ENCODE peak calls at places on chromosome 16, in nine cellular contexts. A is lung; H is astrocyte of the spinal cord; U is CD8-positive, alpha-beta T cell; Q is AG10803; Y is ovary; E is heart left ventricle; T is prostate gland; Z is SK-N-SH. B is an unnamed sample.

GRCh38 chr16:48525201-48526057 is 84.6 kb downstream of the N4BP1 start:
- DNase-seq in A (no peak), H (no peak), U (no peak), Q (no peak), Y (no peak), E (no peak), T (no peak), Z (no peak), B (no peak)

GRCh38 chr16:13392341-13392740 is 490.9 kb downstream of the SHISA9 start:
- DNase-seq in A (no peak), H (no peak), U (no peak), Q (no peak), Y (no peak), E (no peak), T (no peak), Z (no peak), B (no peak)

GRCh38 chr16:1534021-1535020 is 855 bp downstream of the TMEM204 start:
- DNase-seq in A (no peak), H (peak; percentile 4), U (peak; percentile 22), Q (peak; percentile 29), Y (peak; percentile 65), E (no peak), T (no peak), Z (no peak), B (no peak)

GRCh38 chr16:49049191-49049590 is 232.4 kb downstream of the CBLN1 start:
- DNase-seq in A (no peak), H (no peak), U (no peak), Q (no peak), Y (no peak), E (no peak), T (no peak), Z (no peak), B (no peak)

GRCh38 chr16:75203667-75204409 is 3.1 kb downstream of the CTRB2 start:
- DNase-seq in A (no peak), H (no peak), U (no peak), Q (no peak), Y (peak; percentile 21), E (no peak), T (no peak), Z (no peak), B (no peak)

GRCh38 chr16:1102921-1103648 is 7.0 kb upstream of the C1QTNF8 start:
- DNase-seq in A (peak; percentile 43), H (no peak), U (peak; percentile 66), Q (peak; percentile 12), Y (peak; percentile 80), E (no peak), T (peak; percentile 32), Z (peak; percentile 93), B (no peak)

GRCh38 chr16:19748389-19749110 is 30.5 kb downstream of the IQCK start:
- DNase-seq in A (no peak), H (no peak), U (no peak), Q (no peak), Y (no peak), E (no peak), T (no peak), Z (peak; percentile 50), B (no peak)

GRCh38 chr16:16092925-16093624 is 130.2 kb downstream of the ABCC6 start:
- DNase-seq in A (peak; percentile 32), H (peak; percentile 29), U (no peak), Q (peak; percentile 27), Y (peak; percentile 75), E (no peak), T (no peak), Z (no peak), B (no peak)

GRCh38 chr16:51155901-51156810 is 5.1 kb upstream of the SALL1 start:
- DNase-seq in A (no peak), H (peak; percentile 74), U (no peak), Q (peak; percentile 67), Y (peak; percentile 47), E (no peak), T (no peak), Z (peak; percentile 28), B (no peak)

GRCh38 chr16:20175358-20175757 is 101.7 kb upstream of the GPR139 start:
- DNase-seq in A (no peak), H (no peak), U (no peak), Q (no peak), Y (no peak), E (no peak), T (no peak), Z (no peak), B (no peak)

GRCh38 chr16:10738231-10739077 is 5.2 kb upstream of the NUBP1 start:
- DNase-seq in A (peak; percentile 49), H (peak; percentile 73), U (no peak), Q (peak; percentile 68), Y (peak; percentile 48), E (peak; percentile 95), T (no peak), Z (no peak), B (peak; percentile 69)

GRCh38 chr16:24309222-24309905 is 53.2 kb downstream of the CACNG3 start:
- DNase-seq in A (no peak), H (peak; percentile 10), U (no peak), Q (peak; percentile 0), Y (no peak), E (no peak), T (no peak), Z (no peak), B (no peak)

GRCh38 chr16:49216593-49216992 is 65.0 kb downstream of the CBLN1 start:
- DNase-seq in A (no peak), H (no peak), U (no peak), Q (no peak), Y (no peak), E (no peak), T (no peak), Z (no peak), B (no peak)

GRCh38 chr16:84277244-84277823 is 17.3 kb upstream of the WFDC1 start:
- DNase-seq in A (peak; percentile 68), H (peak; percentile 44), U (peak; percentile 75), Q (peak; percentile 36), Y (peak; percentile 85), E (peak; percentile 60), T (peak; percentile 67), Z (peak; percentile 79), B (no peak)

GRCh38 chr16:54403580-54403979 is 117.0 kb upstream of the IRX3 start:
- DNase-seq in A (no peak), H (no peak), U (no peak), Q (no peak), Y (no peak), E (no peak), T (no peak), Z (no peak), B (no peak)

GRCh38 chr16:57619606-57620315 is 8.7 kb upstream of the ADGRG1 start:
- DNase-seq in A (no peak), H (no peak), U (no peak), Q (no peak), Y (peak; percentile 21), E (no peak), T (peak; percentile 92), Z (no peak), B (no peak)

GRCh38 chr16:86491643-86492030 is 18.7 kb upstream of the FOXF1 start:
- DNase-seq in A (no peak), H (no peak), U (no peak), Q (no peak), Y (no peak), E (no peak), T (no peak), Z (no peak), B (no peak)

GRCh38 chr16:75106351-75107274 is 10.0 kb downstream of the LDHD start:
- DNase-seq in A (no peak), H (no peak), U (no peak), Q (no peak), Y (peak; percentile 30), E (no peak), T (no peak), Z (no peak), B (no peak)

GRCh38 chr16:86854058-86854621 is 275.8 kb downstream of the FOXL1 start:
- DNase-seq in A (no peak), H (peak; percentile 73), U (no peak), Q (peak; percentile 97), Y (no peak), E (no peak), T (no peak), Z (no peak), B (no peak)

DNA sequence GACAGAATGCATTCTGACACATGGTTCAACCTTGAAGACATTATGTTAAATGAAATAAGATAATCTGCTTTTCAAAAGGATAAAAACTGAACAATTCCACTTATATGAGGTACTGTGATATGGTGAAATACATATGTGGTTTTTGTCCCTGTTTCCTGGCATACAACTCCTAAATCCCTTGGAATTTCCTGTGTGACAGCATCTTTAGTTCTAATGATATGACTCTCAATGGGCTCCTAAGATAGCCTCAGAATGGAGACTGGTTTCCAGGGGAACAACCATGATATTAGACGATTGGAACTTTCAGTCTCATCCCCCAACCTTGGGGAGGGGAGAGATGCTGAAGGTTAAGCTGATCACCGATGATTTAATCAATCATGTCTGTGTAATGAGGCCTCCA is 37.7 kb upstream of the PHLPP2 start:
- DNase-seq in A (no peak), H (no peak), U (no peak), Q (peak; percentile 78), Y (no peak), E (no peak), T (no peak), Z (no peak), B (no peak)
- TF ChIP-seq CTCF in A (no peak), H (no peak), U (no peak), Q (no peak), Y (no peak), E (no peak), T (no peak), Z (no peak), B (no peak)

GRCh38 chr16:66580605-66581209 is 1.4 kb downstream of the CMTM2 start:
- DNase-seq in A (no peak), H (peak; percentile 78), U (no peak), Q (peak; percentile 73), Y (no peak), E (no peak), T (no peak), Z (no peak), B (no peak)
- TF ChIP-seq CTCF in A (no peak), H (peak; percentile 36), U (no peak), Q (peak; percentile 52), Y (no peak), E (no peak), T (no peak), Z (peak; percentile 33), B (peak; percentile 46)

DNA sequence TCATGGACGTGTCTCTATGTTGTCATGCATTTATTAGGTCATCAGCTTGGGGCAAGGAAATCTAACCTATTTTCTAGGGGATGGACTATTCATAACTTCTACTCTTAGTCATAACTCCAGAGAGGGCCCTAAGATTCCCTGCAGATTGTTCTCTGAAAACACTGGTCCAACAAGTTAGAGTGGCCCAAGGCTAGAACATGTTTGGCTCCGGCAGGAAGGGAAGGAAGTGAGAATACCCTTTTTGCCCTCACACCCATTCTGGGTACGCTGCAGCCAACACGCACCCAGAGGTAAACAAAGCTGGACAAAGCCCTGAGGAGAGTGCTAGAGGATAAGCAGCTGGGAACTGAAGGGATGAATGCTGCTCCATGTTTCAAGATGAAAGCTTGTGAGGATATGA is 9.9 kb downstream of the C16orf86 start:
- DNase-seq in A (no peak), H (no peak), U (no peak), Q (no peak), Y (no peak), E (no peak), T (no peak), Z (no peak), B (no peak)
- TF ChIP-seq CTCF in A (no peak), H (no peak), U (no peak), Q (no peak), Y (no peak), E (no peak), T (no peak), Z (no peak), B (no peak)

DNA sequence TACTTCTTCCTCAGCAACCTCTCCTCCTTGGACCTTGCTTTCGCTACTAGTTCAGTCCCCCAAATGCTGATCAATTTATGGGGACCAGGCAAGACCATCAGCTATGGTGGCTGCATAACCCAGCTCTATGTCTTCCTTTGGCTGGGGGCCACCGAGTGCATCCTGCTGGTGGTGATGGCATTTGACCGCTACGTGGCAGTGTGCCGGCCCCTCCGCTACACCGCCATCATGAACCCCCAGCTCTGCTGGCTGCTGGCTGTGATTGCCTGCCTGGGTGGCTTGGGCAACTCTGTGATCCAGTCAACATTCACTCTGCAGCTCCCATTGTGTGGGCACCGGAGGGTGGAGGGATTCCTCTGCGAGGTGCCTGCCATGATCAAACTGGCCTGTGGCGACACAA is 429 bp downstream of the OR2C1 start:
- DNase-seq in A (no peak), H (no peak), U (no peak), Q (no peak), Y (no peak), E (no peak), T (no peak), Z (peak; percentile 30), B (no peak)
- TF ChIP-seq CTCF in A (no peak), H (no peak), U (no peak), Q (no peak), Y (no peak), E (no peak), T (no peak), Z (peak; percentile 20), B (no peak)

B was measured in osteocyte.